ENCODE peak calls at places on chromosomes 6 and 20, in four cellular contexts. Q is testis, O is esophagus squamous epithelium, V is A549. K is an unnamed sample.
A peak's percentile ranks its signal among the peaks of the same experiment; 100 is the strongest.

GRCh38 chr20:38725959-38726848 is 1.9 kb downstream of the SLC32A1 start:
- DNase-seq in Q (peak; percentile 37), O (no peak), V (peak; percentile 84), K (peak; percentile 54)

GRCh38 chr6:18990313-18990978 is 603.3 kb downstream of the RNF144B start:
- DNase-seq in O (no peak), Q (peak; percentile 85), V (peak; percentile 31), K (peak; percentile 56)

GRCh38 chr6:84329077-84329476 is 101.6 kb upstream of the CEP162 start:
- DNase-seq in Q (no peak), V (no peak), O (no peak), K (no peak)

GRCh38 chr6:144659735-144660246 is 374.7 kb downstream of the UTRN start:
- DNase-seq in V (no peak), Q (no peak), O (no peak), K (no peak)

GRCh38 chr6:37705239-37706051 is 7.8 kb upstream of the MDGA1 start:
- DNase-seq in V (peak; percentile 55), O (no peak), Q (peak; percentile 92), K (peak; percentile 44)

GRCh38 chr20:25706793-25707192 is 10.1 kb upstream of the ZNF337 start:
- DNase-seq in Q (no peak), O (no peak), V (no peak), K (no peak)

GRCh38 chr6:109920911-109921310 is 57.2 kb upstream of the GPR6 start:
- DNase-seq in Q (no peak), V (no peak), O (no peak), K (no peak)

GRCh38 chr20:4112490-4113420 is 97.4 kb upstream of the RNF24 start:
- DNase-seq in V (no peak), Q (peak; percentile 64), O (no peak), K (no peak)

GRCh38 chr6:158752613-158753012 is 66.6 kb downstream of the EZR start:
- DNase-seq in V (no peak), O (no peak), Q (no peak), K (no peak)

GRCh38 chr20:59013959-59014608 is 5.1 kb upstream of the TUBB1 start:
- DNase-seq in Q (peak; percentile 11), O (no peak), V (no peak), K (peak; percentile 76)

GRCh38 chr6:137870744-137871247 is 3.7 kb downstream of the TNFAIP3 start:
- DNase-seq in O (no peak), V (no peak), Q (no peak), K (peak; percentile 5)

GRCh38 chr6:5984150-5985089 is 22.3 kb downstream of the NRN1 start:
- DNase-seq in Q (no peak), V (no peak), O (no peak), K (no peak)

GRCh38 chr6:111591370-111591900 is 14.2 kb downstream of the TRAF3IP2 start:
- DNase-seq in O (no peak), Q (no peak), V (peak; percentile 76), K (peak; percentile 60)

GRCh38 chr6:155171747-155172191 is 92.0 kb upstream of the CLDN20 start:
- DNase-seq in Q (no peak), O (no peak), V (no peak), K (no peak)

GRCh38 chr6:107999341-107999740 is 41.3 kb upstream of the SEC63 start:
- DNase-seq in Q (no peak), V (no peak), O (no peak), K (no peak)

GRCh38 chr6:43172127-43173007 is 1.3 kb downstream of the SRF start:
- DNase-seq in Q (peak; percentile 62), O (no peak), V (no peak), K (peak; percentile 68)

GRCh38 chr20:50285376-50286173 is 94.9 kb downstream of the CEBPB start:
- DNase-seq in V (no peak), O (no peak), Q (peak; percentile 70), K (no peak)

DNA sequence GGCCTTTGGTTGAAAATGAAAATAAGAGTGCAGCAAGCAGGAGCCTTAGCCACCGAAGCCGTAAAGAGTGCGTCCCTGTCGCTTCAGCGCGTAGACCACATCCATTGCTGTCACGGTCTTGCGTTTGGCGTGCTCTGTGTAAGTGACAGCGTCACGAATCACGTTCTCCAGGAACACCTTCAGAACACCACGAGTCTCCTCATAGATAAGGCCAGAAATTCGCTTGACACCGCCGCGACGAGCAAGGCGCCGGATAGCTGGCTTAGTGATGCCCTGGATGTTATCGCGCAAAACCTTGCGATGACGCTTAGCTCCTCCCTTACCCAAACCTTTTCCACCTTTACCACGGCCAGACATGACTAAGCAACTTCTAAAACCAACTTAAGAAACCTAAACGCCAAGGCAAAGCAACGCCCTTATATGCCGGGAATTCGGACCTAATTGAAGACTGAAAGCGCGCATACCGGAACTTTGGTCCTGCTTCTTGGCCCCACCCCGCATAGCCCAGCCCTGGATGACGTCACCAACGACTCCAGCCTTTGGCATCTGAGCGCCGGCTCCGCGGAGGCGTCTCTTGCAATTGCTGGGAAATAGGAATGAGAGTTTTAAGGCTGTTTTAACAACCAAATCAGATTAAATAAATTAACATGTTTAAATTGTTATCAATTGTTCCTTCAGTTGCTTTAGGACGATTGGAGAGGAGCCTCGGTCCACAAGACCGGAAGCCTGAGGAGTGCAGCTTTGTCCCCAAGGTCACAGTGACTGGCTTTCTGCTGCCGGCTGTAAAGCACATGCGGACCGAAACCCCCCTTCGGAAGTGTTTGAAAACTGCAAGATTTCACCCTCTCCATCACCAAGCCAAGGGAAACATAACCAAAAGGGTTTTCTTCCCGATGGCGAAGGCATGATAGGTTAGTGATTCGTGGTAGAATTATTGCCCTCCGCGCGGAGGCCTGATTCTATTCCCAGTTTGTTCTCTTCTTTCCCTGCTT is 79.6 kb upstream of the BTN3A2 start:
- DNase-seq in O (peak; percentile 94), Q (peak; percentile 99), V (peak; percentile 65), K (peak; percentile 100)
- TF ChIP-seq POLR2A in O (peak; percentile 93), Q (peak; percentile 44), V (peak; percentile 92), K (peak; percentile 100)

DNA sequence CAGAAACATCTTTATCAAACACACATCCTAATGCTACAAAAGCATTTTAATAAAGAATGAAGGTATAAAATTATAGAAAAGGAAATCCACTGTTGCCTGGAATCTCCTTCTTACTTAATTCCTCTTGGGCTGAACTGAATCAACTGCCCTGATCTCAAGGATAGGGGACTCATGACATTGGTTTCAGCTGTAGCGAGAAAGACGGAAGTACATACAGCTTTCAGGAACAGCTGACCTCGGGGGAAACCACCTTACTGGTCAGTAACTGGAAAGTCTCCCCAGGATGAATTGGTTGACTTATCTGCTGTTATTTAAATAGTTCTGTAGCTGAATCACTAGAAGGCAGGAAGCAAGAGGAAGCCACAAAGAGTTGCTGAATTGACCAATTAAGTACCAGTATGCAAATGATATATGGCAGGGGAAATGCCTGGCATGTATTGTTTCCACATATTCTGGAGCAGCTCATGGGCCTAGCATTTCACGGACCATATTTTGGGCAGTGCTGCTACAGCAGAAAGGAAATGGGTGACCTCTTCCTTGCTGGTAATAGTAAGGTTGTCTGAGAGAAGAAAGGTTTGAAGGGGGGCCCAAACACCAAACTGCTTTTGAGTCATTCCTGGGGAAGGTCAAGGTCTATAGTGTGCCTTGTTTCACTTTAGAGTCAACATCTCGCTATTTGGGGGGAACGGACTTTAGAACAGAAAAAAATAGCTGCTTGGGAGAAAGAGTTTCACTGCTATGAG is 43.7 kb upstream of the MAP7 start:
- DNase-seq in O (peak; percentile 26), Q (no peak), V (no peak), K (peak; percentile 5)
- TF ChIP-seq POLR2A in O (no peak), Q (no peak), V (no peak), K (no peak)

GRCh38 chr6:16153451-16153850 is 24.6 kb downstream of the MYLIP start:
- DNase-seq in Q (no peak), O (no peak), V (no peak), K (no peak)

GRCh38 chr6:16148498-16148897 is 19.6 kb downstream of the MYLIP start:
- DNase-seq in V (no peak), O (no peak), Q (no peak), K (no peak)

GRCh38 chr6:16146527-16146955 is 17.7 kb downstream of the MYLIP start:
- DNase-seq in Q (no peak), O (no peak), V (no peak), K (peak; percentile 31)

GRCh38 chr6:16149305-16149704 is 20.4 kb downstream of the MYLIP start:
- DNase-seq in O (no peak), V (no peak), Q (no peak), K (no peak)

DNA sequence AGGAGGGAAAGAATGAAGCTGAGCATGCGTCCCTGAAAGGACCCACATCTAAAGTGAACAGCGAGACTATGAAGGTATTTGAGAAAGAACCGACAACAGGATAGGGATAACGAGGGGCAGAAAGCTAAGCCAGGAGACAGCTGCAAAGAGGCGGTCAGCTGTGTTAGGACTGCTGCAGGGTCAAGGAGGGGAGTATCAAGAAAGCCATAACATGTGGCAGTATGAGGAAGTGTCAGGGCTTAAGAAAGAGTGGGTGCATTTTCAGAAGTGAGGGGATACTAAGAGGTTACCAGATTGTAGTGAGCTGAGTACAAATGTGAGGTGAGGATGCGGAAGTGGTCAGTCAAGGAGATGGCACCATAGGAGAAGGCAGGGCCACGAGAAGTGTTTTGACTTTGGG is 21.2 kb downstream of the MYLIP start:
- DNase-seq in Q (no peak), V (no peak), O (no peak), K (no peak)
- TF ChIP-seq POLR2A in Q (no peak), V (no peak), O (no peak), K (no peak)

GRCh38 chr20:47352332-47353223 is 3.9 kb downstream of the ZMYND8 start:
- DNase-seq in Q (no peak), V (no peak), O (no peak), K (peak; percentile 73)
- TF ChIP-seq POLR2A in Q (no peak), V (peak; percentile 15), O (peak; percentile 16), K (peak; percentile 15)

DNA sequence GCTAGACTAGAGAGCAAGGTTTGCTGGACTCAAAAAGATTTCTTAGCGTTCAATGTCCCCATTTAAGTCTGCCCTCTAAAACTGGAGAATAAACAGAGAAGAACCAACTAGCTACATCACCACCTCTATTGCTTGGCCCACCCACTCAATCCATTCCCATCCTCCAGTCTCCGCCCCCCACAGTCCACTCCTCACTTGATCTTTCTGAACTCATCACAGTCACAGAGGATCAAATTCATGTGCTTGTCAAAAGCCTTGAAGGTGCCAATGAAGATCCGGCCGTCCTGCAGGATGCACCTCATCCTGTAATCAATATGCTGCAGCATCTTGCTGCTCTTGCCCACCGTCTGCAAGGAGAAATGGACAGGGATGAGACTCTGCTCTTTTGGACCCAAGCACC is 3.2 kb downstream of the SNRPB start:
- DNase-seq in V (no peak), O (no peak), Q (no peak), K (no peak)
- TF ChIP-seq POLR2A in V (no peak), O (no peak), Q (no peak), K (no peak)

GRCh38 chr20:34955232-34956040 is at the start of the genes GSS and MYH7B:
- DNase-seq in Q (peak; percentile 98), O (peak; percentile 67), V (peak; percentile 96), K (peak; percentile 95)
- TF ChIP-seq POLR2A in Q (peak; percentile 44), O (peak; percentile 64), V (peak; percentile 95), K (peak; percentile 92)

GRCh38 chr6:54195637-54196036 is 84.4 kb downstream of the MLIP start:
- DNase-seq in Q (no peak), V (no peak), O (no peak), K (no peak)

GRCh38 chr6:54192993-54193392 is 81.8 kb downstream of the MLIP start:
- DNase-seq in O (no peak), Q (no peak), V (no peak), K (no peak)

GRCh38 chr6:54194067-54194466 is 82.8 kb downstream of the MLIP start:
- DNase-seq in O (no peak), V (no peak), Q (no peak), K (no peak)

GRCh38 chr6:54191460-54191859 is 80.2 kb downstream of the MLIP start:
- DNase-seq in V (no peak), O (no peak), Q (no peak), K (no peak)

GRCh38 chr6:54193560-54193959 is 82.3 kb downstream of the MLIP start:
- DNase-seq in O (no peak), Q (no peak), V (no peak), K (no peak)
- TF ChIP-seq POLR2A in O (no peak), Q (no peak), V (no peak), K (no peak)

GRCh38 chr6:116279232-116280160 is at the start of gene TSPYL1:
- DNase-seq in Q (peak; percentile 99), V (peak; percentile 79), O (peak; percentile 82), K (peak; percentile 97)
- TF ChIP-seq POLR2A in Q (peak; percentile 99), V (peak; percentile 71), O (peak; percentile 98), K (peak; percentile 99)

K was measured in erythroblast.